ENCODE peak calls at places on chromosomes 1 and 21, in nine cellular contexts. G is ureter; Z is T-helper 2 cell; P is hypothalamus; L is fibroblast of mammary gland; W is iris pigment epithelial cell; K is SHP77; M is activated T-helper 9 cell treated with anti-CD3 and anti-CD28 coated beads, Interleukin-2, amount 50 U/mL, for 16 hours; F is kidney tubule cell. S is an unnamed sample.
A peak's percentile ranks its signal among the peaks of the same experiment; 100 is the strongest.

GRCh38 chr1:164561007-164561406 is 2.0 kb downstream of the PBX1 start:
- DNase-seq in K (no peak), W (peak; percentile 23), M (no peak), P (no peak), G (no peak), Z (no peak), L (no peak), F (no peak), S (peak; percentile 44)

GRCh38 chr1:93753766-93754763 is 72.4 kb upstream of the BCAR3 start:
- DNase-seq in L (peak; percentile 91), M (no peak), F (peak; percentile 84), P (no peak), Z (no peak), W (peak; percentile 98), K (no peak), G (no peak), S (no peak)

GRCh38 chr1:3065797-3066196 is 3.2 kb upstream of the PRDM16 start:
- DNase-seq in P (no peak), M (no peak), G (no peak), F (no peak), K (no peak), L (no peak), W (no peak), Z (no peak), S (no peak)

GRCh38 chr21:35818597-35818996 is 241.7 kb downstream of the SETD4 start:
- DNase-seq in F (no peak), L (no peak), K (no peak), W (no peak), G (no peak), P (no peak), M (no peak), Z (no peak), S (no peak)

GRCh38 chr1:116340506-116341240 is 32.4 kb upstream of the ATP1A1 start:
- DNase-seq in L (peak; percentile 23), W (peak; percentile 40), P (no peak), G (no peak), F (peak; percentile 79), Z (no peak), K (no peak), M (no peak), S (no peak)

GRCh38 chr1:34829250-34829649 is 30.3 kb downstream of the SMIM12 start:
- DNase-seq in F (no peak), Z (no peak), P (no peak), K (no peak), G (peak; percentile 28), M (no peak), L (peak; percentile 24), W (no peak), S (no peak)

GRCh38 chr1:111856411-111857135 is 100.9 kb downstream of the DDX20 start:
- DNase-seq in M (no peak), P (no peak), G (no peak), L (no peak), K (peak; percentile 39), W (no peak), Z (no peak), F (no peak), S (peak; percentile 73)

GRCh38 chr21:36926989-36927695 is 39.3 kb downstream of the HLCS start:
- DNase-seq in W (no peak), K (peak; percentile 55), Z (no peak), F (no peak), G (no peak), P (no peak), L (no peak), M (no peak), S (no peak)

GRCh38 chr1:9821710-9822109 is 2.1 kb downstream of the CLSTN1 start:
- DNase-seq in P (no peak), M (no peak), K (no peak), G (no peak), Z (no peak), F (no peak), W (no peak), L (no peak), S (no peak)

GRCh38 chr1:154955718-154956513 is at the start of gene PBXIP1:
- DNase-seq in M (peak; percentile 54), F (peak; percentile 90), Z (peak; percentile 67), P (peak; percentile 83), L (peak; percentile 85), K (peak; percentile 98), W (peak; percentile 87), G (peak; percentile 89), S (peak; percentile 95)

GRCh38 chr1:226733309-226733708 is 5.8 kb downstream of the ITPKB start:
- DNase-seq in F (peak; percentile 33), G (no peak), L (no peak), K (no peak), M (no peak), P (no peak), Z (no peak), W (no peak), S (no peak)

GRCh38 chr1:14810631-14811325 is 212.3 kb downstream of the KAZN start:
- DNase-seq in P (no peak), F (no peak), K (no peak), G (no peak), L (peak; percentile 17), Z (no peak), M (no peak), W (no peak), S (no peak)

GRCh38 chr1:99737016-99737415 is 29.4 kb downstream of the FRRS1 start:
- DNase-seq in K (no peak), W (peak; percentile 73), Z (no peak), M (no peak), P (peak; percentile 3), L (peak; percentile 68), G (no peak), F (peak; percentile 73), S (peak; percentile 10)

GRCh38 chr1:101237229-101237837 is 514 bp downstream of the S1PR1 start:
- DNase-seq in M (no peak), P (no peak), Z (no peak), W (peak; percentile 88), L (peak; percentile 96), F (peak; percentile 20), K (no peak), G (no peak), S (peak; percentile 27)

GRCh38 chr1:179848233-179848632 is 29.4 kb downstream of the TOR1AIP2 start:
- DNase-seq in K (no peak), W (no peak), Z (no peak), P (no peak), G (no peak), L (no peak), F (no peak), M (no peak), S (no peak)

GRCh38 chr1:231318015-231318355 is 19.7 kb downstream of the EXOC8 start:
- DNase-seq in Z (no peak), G (no peak), K (no peak), M (no peak), P (no peak), W (no peak), F (no peak), L (no peak), S (no peak)

GRCh38 chr1:241007668-241008067 is 349.3 kb downstream of the RGS7 start:
- DNase-seq in M (no peak), Z (no peak), F (no peak), L (no peak), K (no peak), G (no peak), W (no peak), P (no peak), S (no peak)

GRCh38 chr1:96660503-96660902 is 61.1 kb upstream of the PTBP2 start:
- DNase-seq in K (no peak), G (no peak), Z (no peak), L (peak; percentile 50), M (no peak), F (peak; percentile 46), P (no peak), W (peak; percentile 86), S (no peak)

GRCh38 chr1:42973304-42973703 is 14.6 kb upstream of the SLC2A1 start:
- DNase-seq in G (no peak), W (no peak), P (no peak), M (no peak), F (peak; percentile 77), Z (no peak), L (no peak), K (no peak), S (no peak)

GRCh38 chr1:210645582-210646257 is 317.0 kb downstream of the HHAT start:
- DNase-seq in L (no peak), M (no peak), P (no peak), W (no peak), K (no peak), G (no peak), F (no peak), Z (no peak), S (peak; percentile 50)

GRCh38 chr1:212368073-212368484 is 46.6 kb downstream of the PACC1 start:
- DNase-seq in F (peak; percentile 69), Z (peak; percentile 23), W (peak; percentile 78), G (peak; percentile 54), K (peak; percentile 45), M (peak; percentile 8), P (peak; percentile 15), L (peak; percentile 86), S (peak; percentile 63)

GRCh38 chr1:61337981-61338848 is 255.9 kb downstream of the NFIA start:
- DNase-seq in G (peak; percentile 74), K (peak; percentile 87), L (peak; percentile 88), M (no peak), P (peak; percentile 84), Z (no peak), W (peak; percentile 91), F (peak; percentile 96), S (peak; percentile 88)

GRCh38 chr21:25005388-25005787 is 601.9 kb downstream of the MRPL39 start:
- DNase-seq in Z (no peak), G (no peak), F (peak; percentile 33), P (no peak), M (no peak), L (peak; percentile 48), W (peak; percentile 26), K (no peak), S (no peak)

GRCh38 chr1:5637171-5637570 is 355.1 kb downstream of the NPHP4 start:
- DNase-seq in G (no peak), W (no peak), F (no peak), Z (no peak), K (peak; percentile 20), M (no peak), P (peak; percentile 5), L (peak; percentile 3), S (no peak)

GRCh38 chr1:50981741-50982140 is 11.7 kb downstream of the CDKN2C start:
- DNase-seq in L (peak; percentile 59), Z (no peak), G (no peak), K (peak; percentile 73), M (no peak), P (no peak), W (no peak), F (no peak), S (no peak)

GRCh38 chr1:40836283-40836682 is 25.9 kb downstream of the CITED4 start:
- DNase-seq in P (no peak), M (no peak), F (no peak), G (no peak), W (no peak), K (no peak), Z (no peak), L (no peak), S (no peak)

GRCh38 chr1:31815752-31816484 is at the start of gene SPOCD1:
- DNase-seq in F (peak; percentile 85), G (peak; percentile 68), K (peak; percentile 94), W (peak; percentile 82), P (peak; percentile 37), L (peak; percentile 84), M (peak; percentile 85), Z (peak; percentile 75), S (no peak)

GRCh38 chr1:246012271-246012854 is 494.7 kb downstream of the SMYD3 start:
- DNase-seq in P (no peak), L (peak; percentile 56), G (no peak), Z (no peak), M (no peak), W (peak; percentile 56), K (peak; percentile 32), F (peak; percentile 61), S (peak; percentile 56)

GRCh38 chr1:238384381-238384780 is 493.7 kb upstream of the ZP4 start:
- DNase-seq in G (no peak), P (no peak), L (no peak), W (peak; percentile 46), F (no peak), Z (no peak), K (no peak), M (no peak), S (no peak)

GRCh38 chr1:20343937-20344302 is 53.2 kb downstream of the VWA5B1 start:
- DNase-seq in L (no peak), Z (no peak), P (no peak), W (no peak), F (no peak), M (no peak), K (no peak), G (no peak), S (no peak)

GRCh38 chr1:182603646-182604127 is 502 bp downstream of the RGS16 start:
- DNase-seq in M (no peak), W (no peak), G (no peak), K (no peak), Z (no peak), F (peak; percentile 4), P (no peak), L (no peak), S (peak; percentile 50)